ENCODE peak calls at places on chromosome 18, in nine cellular contexts. R, Y, U, J, I, E, F, K and S are unnamed samples.

GRCh38 chr18:54089749-54090459 is 134.6 kb downstream of the MBD2 start:
- ATAC-seq in R (no peak), Y (no peak), U (no peak), J (no peak), I (no peak), E (no peak), F (no peak), K (no peak), S (no peak)

GRCh38 chr18:79463424-79463960 is 67.8 kb downstream of the NFATC1 start:
- ATAC-seq in R (no peak), Y (no peak), U (no peak), J (no peak), I (no peak), E (no peak), F (no peak), K (no peak), S (no peak)

GRCh38 chr18:5582849-5583667 is 39.3 kb upstream of the EPB41L3 start:
- ATAC-seq in R (peak; percentile 37), Y (no peak), U (no peak), J (no peak), I (no peak), E (peak; percentile 50), F (no peak), K (no peak), S (peak; percentile 67)

GRCh38 chr18:54218299-54218698 is 6.2 kb downstream of the MBD2 start:
- ATAC-seq in R (no peak), Y (no peak), U (no peak), J (no peak), I (no peak), E (peak; percentile 87), F (peak; percentile 8), K (no peak), S (no peak)

GRCh38 chr18:41038071-41038470 is 917.0 kb upstream of the PIK3C3 start:
- ATAC-seq in R (no peak), Y (no peak), U (no peak), J (no peak), I (no peak), E (no peak), F (no peak), K (no peak), S (no peak)

GRCh38 chr18:63301458-63301857 is 18.1 kb downstream of the BCL2 start:
- ATAC-seq in R (no peak), Y (no peak), U (no peak), J (no peak), I (no peak), E (peak; percentile 28), F (no peak), K (no peak), S (peak; percentile 40)

GRCh38 chr18:79402977-79403722 is 7.4 kb downstream of the NFATC1 start:
- ATAC-seq in R (peak; percentile 71), Y (peak; percentile 52), U (no peak), J (no peak), I (no peak), E (peak; percentile 62), F (peak; percentile 2), K (no peak), S (peak; percentile 78)

GRCh38 chr18:26405190-26405781 is 143.1 kb downstream of the KCTD1 start:
- ATAC-seq in R (peak; percentile 74), Y (peak; percentile 55), U (peak; percentile 95), J (peak; percentile 28), I (peak; percentile 90), E (peak; percentile 32), F (peak; percentile 96), K (peak; percentile 96), S (peak; percentile 10)

GRCh38 chr18:22448238-22448637 is 30.5 kb upstream of the CTAGE1 start:
- ATAC-seq in R (no peak), Y (peak; percentile 12), U (no peak), J (no peak), I (no peak), E (no peak), F (no peak), K (no peak), S (no peak)

GRCh38 chr18:22453337-22453736 is 35.6 kb upstream of the CTAGE1 start:
- ATAC-seq in R (no peak), Y (no peak), U (no peak), J (no peak), I (no peak), E (no peak), F (no peak), K (no peak), S (no peak)

GRCh38 chr18:22452226-22452668 is 34.5 kb upstream of the CTAGE1 start:
- ATAC-seq in R (peak; percentile 3), Y (no peak), U (no peak), J (peak; percentile 87), I (no peak), E (peak; percentile 65), F (no peak), K (no peak), S (no peak)

GRCh38 chr18:22455425-22456150 is 37.9 kb upstream of the CTAGE1 start:
- ATAC-seq in R (peak; percentile 66), Y (no peak), U (no peak), J (peak; percentile 26), I (no peak), E (no peak), F (no peak), K (no peak), S (no peak)

DNA sequence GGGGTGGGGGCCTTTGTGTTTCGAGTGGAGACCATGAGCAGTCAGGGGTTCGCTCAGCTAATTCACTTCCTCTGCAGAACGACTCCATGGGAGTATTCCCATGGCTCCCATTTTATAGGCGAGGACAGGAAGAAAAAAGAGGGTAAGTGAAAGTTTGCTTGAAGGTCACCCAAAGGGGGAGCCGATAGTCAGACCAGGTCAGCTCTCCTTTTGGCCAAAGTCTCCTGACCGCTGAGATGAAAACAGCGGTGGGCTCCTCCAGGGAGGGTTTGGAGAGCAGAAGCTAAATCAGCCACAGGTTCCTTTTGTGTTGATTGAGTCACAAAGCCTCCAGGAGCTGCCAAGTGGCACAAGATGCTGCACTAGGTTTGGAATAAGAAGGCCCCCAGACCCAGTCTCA is 34.1 kb upstream of the CTAGE1 start:
- ATAC-seq in R (peak; percentile 7), Y (no peak), U (no peak), J (peak; percentile 69), I (no peak), E (peak; percentile 70), F (no peak), K (no peak), S (no peak)
- TF ChIP-seq POLR2A in R (no peak), Y (no peak), U (no peak), J (no peak), I (no peak), E (no peak), F (no peak), K (no peak), S (no peak)

DNA sequence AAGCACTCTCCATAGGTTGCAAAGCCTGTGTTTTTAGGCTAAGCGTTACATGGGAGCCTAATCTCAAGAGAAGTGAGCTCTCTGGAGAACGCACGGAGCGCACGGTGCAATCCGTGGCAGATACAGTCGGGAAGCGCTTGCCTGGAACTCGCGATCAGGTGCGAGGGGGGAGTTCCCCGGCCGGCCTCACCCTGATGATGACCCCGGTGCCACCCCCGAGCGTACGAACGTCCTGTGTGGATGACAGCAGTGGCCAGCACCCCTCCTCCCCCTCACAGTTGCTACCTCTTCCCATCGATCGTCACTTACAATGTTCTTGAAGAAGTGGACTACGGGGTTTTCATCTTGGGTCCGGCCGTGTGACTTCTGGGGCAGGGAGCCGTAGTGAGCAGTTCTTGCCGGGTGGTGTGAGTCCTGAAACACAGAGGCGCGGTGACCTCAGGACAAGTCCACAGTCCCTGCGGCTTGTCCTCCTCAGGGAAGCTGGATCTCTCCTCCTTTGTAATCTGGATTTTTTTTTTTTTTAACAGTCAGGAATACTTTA is 142.9 kb downstream of the MBP start:
- ATAC-seq in R (no peak), Y (no peak), U (no peak), J (no peak), I (no peak), E (no peak), F (no peak), K (no peak), S (no peak)
- TF ChIP-seq POLR2A in R (no peak), Y (no peak), U (no peak), J (no peak), I (no peak), E (no peak), F (no peak), K (no peak), S (no peak)

GRCh38 chr18:681985-682384 is 24.5 kb downstream of the TYMS start:
- ATAC-seq in R (no peak), Y (no peak), U (no peak), J (no peak), I (no peak), E (no peak), F (peak; percentile 70), K (no peak), S (no peak)
- TF ChIP-seq POLR2A in R (no peak), Y (no peak), U (no peak), J (no peak), I (no peak), E (no peak), F (no peak), K (no peak), S (no peak)

GRCh38 chr18:31687016-31687415 is 2.6 kb upstream of the B4GALT6 start:
- ATAC-seq in R (no peak), Y (no peak), U (no peak), J (no peak), I (no peak), E (no peak), F (no peak), K (no peak), S (no peak)

GRCh38 chr18:31683968-31684278 is 458 bp downstream of the B4GALT6 start:
- ATAC-seq in R (no peak), Y (no peak), U (no peak), J (no peak), I (no peak), E (no peak), F (no peak), K (no peak), S (no peak)

GRCh38 chr18:31684279-31685096 is at the start of gene B4GALT6:
- ATAC-seq in R (no peak), Y (peak; percentile 57), U (peak; percentile 59), J (peak; percentile 49), I (peak; percentile 72), E (peak; percentile 55), F (peak; percentile 44), K (peak; percentile 66), S (peak; percentile 2)

GRCh38 chr18:31686572-31686971 is 2.2 kb upstream of the B4GALT6 start:
- ATAC-seq in R (no peak), Y (no peak), U (no peak), J (no peak), I (no peak), E (no peak), F (no peak), K (no peak), S (no peak)

DNA sequence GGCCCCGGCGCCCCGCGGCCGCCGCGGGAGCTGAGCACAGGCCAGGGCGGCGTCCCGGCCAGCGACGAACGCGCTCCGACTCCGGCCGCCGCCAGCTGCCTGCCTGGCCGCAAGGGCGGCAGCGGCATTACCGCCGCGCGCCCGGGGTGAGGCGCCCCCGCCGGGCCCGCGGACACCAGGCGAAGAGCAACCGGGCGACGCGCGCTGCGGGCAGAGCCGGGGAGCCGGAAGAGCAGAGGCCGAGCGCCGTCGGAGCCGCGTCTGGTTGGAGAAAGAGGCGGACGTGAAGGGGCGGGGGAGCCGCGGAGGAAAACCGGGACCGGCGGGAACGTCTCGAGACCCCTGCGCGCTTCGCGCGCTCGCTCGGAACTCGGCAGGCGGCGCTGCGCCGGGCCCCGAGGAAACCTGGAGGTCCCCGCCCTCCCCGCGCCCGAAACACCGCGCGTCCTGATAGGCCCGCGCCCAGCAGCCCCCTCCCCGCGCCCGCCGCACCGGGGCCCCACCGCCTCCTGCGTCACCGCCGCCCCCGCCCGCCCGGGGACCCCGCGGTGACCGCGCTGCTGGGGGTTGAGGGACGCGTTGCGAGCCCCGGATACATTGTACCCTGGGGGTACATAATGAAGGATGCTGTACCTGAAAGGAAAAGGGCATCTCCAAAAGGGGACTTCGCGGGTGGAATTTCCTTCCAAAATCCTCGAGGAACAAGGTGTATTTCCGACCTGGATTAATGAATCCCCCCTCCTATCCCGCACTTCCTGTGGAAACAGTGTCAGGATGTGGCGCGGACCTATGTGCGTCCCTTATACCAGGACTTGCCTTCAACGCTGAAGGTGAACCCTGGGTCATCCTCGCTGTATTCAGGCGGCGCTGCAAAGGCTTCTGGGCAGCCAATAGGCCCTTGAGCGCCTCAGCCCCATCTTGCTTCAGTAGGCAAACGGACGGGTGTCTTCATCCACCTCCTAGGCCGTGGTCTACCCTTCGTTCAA is 1.0 kb upstream of the B4GALT6 start:
- ATAC-seq in R (peak; percentile 72), Y (peak; percentile 90), U (peak; percentile 94), J (peak; percentile 80), I (peak; percentile 88), E (peak; percentile 93), F (peak; percentile 71), K (peak; percentile 81), S (peak; percentile 85)
- TF ChIP-seq POLR2A in R (no peak), Y (peak; percentile 38), U (peak; percentile 54), J (no peak), I (peak; percentile 44), E (peak; percentile 61), F (peak; percentile 79), K (no peak), S (no peak)